ENCODE peak calls at places on chromosomes 4 and X, in six cellular contexts. One of them, this sample, is unnamed.
A peak's percentile ranks its signal among the peaks of the same experiment; 100 is the strongest.

GRCh38 chr4:29717658-29718057 is 1002.5 kb upstream of the PCDH7 start:
- DNase-seq in NCI-H187 treated with DMSO at 0.1 percent for 48 hours: no peak
- DNase-seq in body of pancreas: no peak
- DNase-seq in effector CD8-positive, alpha-beta T cell: no peak
- DNase-seq in T-helper 2 cell: no peak
- DNase-seq in renal cortical epithelial cell: no peak
- DNase-seq in this sample: no peak

GRCh38 chrX:128460835-128461234 is 408.6 kb upstream of the ACTRT1 start:
- DNase-seq in NCI-H187 treated with DMSO at 0.1 percent for 48 hours: no peak
- DNase-seq in body of pancreas: no peak
- DNase-seq in effector CD8-positive, alpha-beta T cell: no peak
- DNase-seq in T-helper 2 cell: no peak
- DNase-seq in renal cortical epithelial cell: peak; percentile 1
- DNase-seq in this sample: no peak

GRCh38 chr4:156321203-156321602 is 367.5 kb upstream of the CTSO start:
- DNase-seq in NCI-H187 treated with DMSO at 0.1 percent for 48 hours: no peak
- DNase-seq in body of pancreas: no peak
- DNase-seq in effector CD8-positive, alpha-beta T cell: no peak
- DNase-seq in T-helper 2 cell: no peak
- DNase-seq in renal cortical epithelial cell: peak; percentile 67
- DNase-seq in this sample: peak; percentile 77

GRCh38 chrX:108313662-108314061 is 124.6 kb downstream of the COL4A6 start:
- DNase-seq in NCI-H187 treated with DMSO at 0.1 percent for 48 hours: no peak
- DNase-seq in body of pancreas: no peak
- DNase-seq in effector CD8-positive, alpha-beta T cell: no peak
- DNase-seq in T-helper 2 cell: no peak
- DNase-seq in renal cortical epithelial cell: peak; percentile 28
- DNase-seq in this sample: peak; percentile 22

GRCh38 chr4:38967260-38968095 is 64.7 kb downstream of the TMEM156 start:
- DNase-seq in NCI-H187 treated with DMSO at 0.1 percent for 48 hours: no peak
- DNase-seq in body of pancreas: no peak
- DNase-seq in effector CD8-positive, alpha-beta T cell: no peak
- DNase-seq in T-helper 2 cell: no peak
- DNase-seq in renal cortical epithelial cell: peak; percentile 96
- DNase-seq in this sample: peak; percentile 64

GRCh38 chrX:56248492-56248891 is 16.3 kb downstream of the KLF8 start:
- DNase-seq in NCI-H187 treated with DMSO at 0.1 percent for 48 hours: no peak
- DNase-seq in body of pancreas: peak; percentile 57
- DNase-seq in effector CD8-positive, alpha-beta T cell: peak; percentile 0
- DNase-seq in T-helper 2 cell: peak; percentile 15
- DNase-seq in renal cortical epithelial cell: peak; percentile 31
- DNase-seq in this sample: no peak

GRCh38 chrX:38841766-38842165 is 40.5 kb downstream of the MID1IP1 start:
- DNase-seq in NCI-H187 treated with DMSO at 0.1 percent for 48 hours: no peak
- DNase-seq in body of pancreas: no peak
- DNase-seq in effector CD8-positive, alpha-beta T cell: no peak
- DNase-seq in T-helper 2 cell: no peak
- DNase-seq in renal cortical epithelial cell: no peak
- DNase-seq in this sample: no peak

GRCh38 chr4:138267835-138268234 is 25.7 kb upstream of the SLC7A11 start:
- DNase-seq in NCI-H187 treated with DMSO at 0.1 percent for 48 hours: no peak
- DNase-seq in body of pancreas: no peak
- DNase-seq in effector CD8-positive, alpha-beta T cell: no peak
- DNase-seq in T-helper 2 cell: no peak
- DNase-seq in renal cortical epithelial cell: no peak
- DNase-seq in this sample: no peak

GRCh38 chrX:15849555-15849954 is 5.1 kb downstream of the AP1S2 start:
- DNase-seq in NCI-H187 treated with DMSO at 0.1 percent for 48 hours: no peak
- DNase-seq in body of pancreas: no peak
- DNase-seq in effector CD8-positive, alpha-beta T cell: no peak
- DNase-seq in T-helper 2 cell: no peak
- DNase-seq in renal cortical epithelial cell: no peak
- DNase-seq in this sample: no peak

GRCh38 chrX:644304-645023 is 13.9 kb downstream of the SHOX start:
- DNase-seq in NCI-H187 treated with DMSO at 0.1 percent for 48 hours: no peak
- DNase-seq in body of pancreas: no peak
- DNase-seq in effector CD8-positive, alpha-beta T cell: no peak
- DNase-seq in T-helper 2 cell: no peak
- DNase-seq in renal cortical epithelial cell: no peak
- DNase-seq in this sample: no peak

GRCh38 chr4:2469192-2469984 is 482 bp downstream of the RNF4 start:
- DNase-seq in NCI-H187 treated with DMSO at 0.1 percent for 48 hours: no peak
- DNase-seq in body of pancreas: peak; percentile 43
- DNase-seq in effector CD8-positive, alpha-beta T cell: peak; percentile 54
- DNase-seq in T-helper 2 cell: peak; percentile 79
- DNase-seq in renal cortical epithelial cell: no peak
- DNase-seq in this sample: peak; percentile 34

GRCh38 chr4:102165584-102165983 is 179.7 kb downstream of the SLC39A8 start:
- DNase-seq in NCI-H187 treated with DMSO at 0.1 percent for 48 hours: no peak
- DNase-seq in body of pancreas: no peak
- DNase-seq in effector CD8-positive, alpha-beta T cell: no peak
- DNase-seq in T-helper 2 cell: no peak
- DNase-seq in renal cortical epithelial cell: no peak
- DNase-seq in this sample: no peak

GRCh38 chr4:1200425-1201035 is 28.1 kb upstream of the SPON2 start:
- DNase-seq in NCI-H187 treated with DMSO at 0.1 percent for 48 hours: no peak
- DNase-seq in body of pancreas: peak; percentile 29
- DNase-seq in effector CD8-positive, alpha-beta T cell: no peak
- DNase-seq in T-helper 2 cell: peak; percentile 28
- DNase-seq in renal cortical epithelial cell: no peak
- DNase-seq in this sample: peak; percentile 62

GRCh38 chr4:124199755-124200154 is 512.8 kb downstream of the ANKRD50 start:
- DNase-seq in NCI-H187 treated with DMSO at 0.1 percent for 48 hours: no peak
- DNase-seq in body of pancreas: no peak
- DNase-seq in effector CD8-positive, alpha-beta T cell: no peak
- DNase-seq in T-helper 2 cell: no peak
- DNase-seq in renal cortical epithelial cell: no peak
- DNase-seq in this sample: no peak

GRCh38 chrX:20967725-20968124 is 406.5 kb upstream of the CNKSR2 start:
- DNase-seq in NCI-H187 treated with DMSO at 0.1 percent for 48 hours: no peak
- DNase-seq in body of pancreas: no peak
- DNase-seq in effector CD8-positive, alpha-beta T cell: no peak
- DNase-seq in T-helper 2 cell: no peak
- DNase-seq in renal cortical epithelial cell: no peak
- DNase-seq in this sample: no peak

GRCh38 chr4:126242679-126243390 is 928.1 kb downstream of the FAT4 start:
- DNase-seq in NCI-H187 treated with DMSO at 0.1 percent for 48 hours: no peak
- DNase-seq in body of pancreas: no peak
- DNase-seq in effector CD8-positive, alpha-beta T cell: no peak
- DNase-seq in T-helper 2 cell: no peak
- DNase-seq in renal cortical epithelial cell: no peak
- DNase-seq in this sample: no peak

GRCh38 chr4:173684223-173684622 is 154.2 kb upstream of the HAND2 start:
- DNase-seq in NCI-H187 treated with DMSO at 0.1 percent for 48 hours: no peak
- DNase-seq in body of pancreas: no peak
- DNase-seq in effector CD8-positive, alpha-beta T cell: no peak
- DNase-seq in T-helper 2 cell: no peak
- DNase-seq in renal cortical epithelial cell: no peak
- DNase-seq in this sample: no peak

GRCh38 chr4:24657768-24658617 is 73.6 kb upstream of the DHX15 start:
- DNase-seq in NCI-H187 treated with DMSO at 0.1 percent for 48 hours: peak; percentile 44
- DNase-seq in body of pancreas: peak; percentile 63
- DNase-seq in effector CD8-positive, alpha-beta T cell: no peak
- DNase-seq in T-helper 2 cell: no peak
- DNase-seq in renal cortical epithelial cell: peak; percentile 100
- DNase-seq in this sample: peak; percentile 97

GRCh38 chr4:112196446-112196845 is 35.1 kb upstream of the AP1AR start:
- DNase-seq in NCI-H187 treated with DMSO at 0.1 percent for 48 hours: no peak
- DNase-seq in body of pancreas: no peak
- DNase-seq in effector CD8-positive, alpha-beta T cell: no peak
- DNase-seq in T-helper 2 cell: no peak
- DNase-seq in renal cortical epithelial cell: no peak
- DNase-seq in this sample: no peak

GRCh38 chrX:10173331-10173900 is 16.6 kb downstream of the CLCN4 start:
- DNase-seq in NCI-H187 treated with DMSO at 0.1 percent for 48 hours: peak; percentile 19
- DNase-seq in body of pancreas: peak; percentile 45
- DNase-seq in effector CD8-positive, alpha-beta T cell: no peak
- DNase-seq in T-helper 2 cell: no peak
- DNase-seq in renal cortical epithelial cell: peak; percentile 95
- DNase-seq in this sample: peak; percentile 82

GRCh38 chr4:89992744-89993143 is 98.1 kb downstream of the MMRN1 start:
- DNase-seq in NCI-H187 treated with DMSO at 0.1 percent for 48 hours: no peak
- DNase-seq in body of pancreas: no peak
- DNase-seq in effector CD8-positive, alpha-beta T cell: no peak
- DNase-seq in T-helper 2 cell: no peak
- DNase-seq in renal cortical epithelial cell: peak; percentile 94
- DNase-seq in this sample: peak; percentile 59

GRCh38 chrX:151697537-151697936 is 2.3 kb downstream of the PRRG3 start:
- DNase-seq in NCI-H187 treated with DMSO at 0.1 percent for 48 hours: no peak
- DNase-seq in body of pancreas: no peak
- DNase-seq in effector CD8-positive, alpha-beta T cell: no peak
- DNase-seq in T-helper 2 cell: no peak
- DNase-seq in renal cortical epithelial cell: no peak
- DNase-seq in this sample: no peak

GRCh38 chr4:125547842-125548241 is 233.1 kb downstream of the FAT4 start:
- DNase-seq in NCI-H187 treated with DMSO at 0.1 percent for 48 hours: no peak
- DNase-seq in body of pancreas: no peak
- DNase-seq in effector CD8-positive, alpha-beta T cell: no peak
- DNase-seq in T-helper 2 cell: no peak
- DNase-seq in renal cortical epithelial cell: no peak
- DNase-seq in this sample: no peak

GRCh38 chrX:619451-619811 is 11.2 kb upstream of the SHOX start:
- DNase-seq in NCI-H187 treated with DMSO at 0.1 percent for 48 hours: no peak
- DNase-seq in body of pancreas: no peak
- DNase-seq in effector CD8-positive, alpha-beta T cell: no peak
- DNase-seq in T-helper 2 cell: no peak
- DNase-seq in renal cortical epithelial cell: no peak
- DNase-seq in this sample: no peak

GRCh38 chrX:8049827-8050226 is 121.2 kb downstream of the VCX2 start:
- DNase-seq in NCI-H187 treated with DMSO at 0.1 percent for 48 hours: no peak
- DNase-seq in body of pancreas: no peak
- DNase-seq in effector CD8-positive, alpha-beta T cell: no peak
- DNase-seq in T-helper 2 cell: no peak
- DNase-seq in renal cortical epithelial cell: no peak
- DNase-seq in this sample: no peak

GRCh38 chr4:183798249-183798920 is 106.7 kb upstream of the STOX2 start:
- DNase-seq in NCI-H187 treated with DMSO at 0.1 percent for 48 hours: no peak
- DNase-seq in body of pancreas: no peak
- DNase-seq in effector CD8-positive, alpha-beta T cell: no peak
- DNase-seq in T-helper 2 cell: no peak
- DNase-seq in renal cortical epithelial cell: no peak
- DNase-seq in this sample: no peak

GRCh38 chrX:139113682-139114081 is 402.2 kb upstream of the FGF13 start:
- DNase-seq in NCI-H187 treated with DMSO at 0.1 percent for 48 hours: no peak
- DNase-seq in body of pancreas: no peak
- DNase-seq in effector CD8-positive, alpha-beta T cell: no peak
- DNase-seq in T-helper 2 cell: no peak
- DNase-seq in renal cortical epithelial cell: no peak
- DNase-seq in this sample: no peak